ENCODE peak calls at places on chromosomes 12 and 14, in five cellular contexts. Y, W, H, O and U are unnamed samples.

GRCh38 chr12:3622732-3623690 is 129.9 kb downstream of the CRACR2A start:
- DNase-seq in Y (no peak), W (no peak), H (no peak), O (no peak), U (no peak)

GRCh38 chr12:128976120-128976519 is 122.8 kb downstream of the GLT1D1 start:
- DNase-seq in Y (no peak), W (no peak), H (no peak), O (no peak), U (no peak)

GRCh38 chr14:29763342-29763858 is 164.2 kb downstream of the PRKD1 start:
- DNase-seq in Y (no peak), W (no peak), H (no peak), O (no peak), U (no peak)

GRCh38 chr12:3129301-3130052 is 52.3 kb downstream of the TSPAN9 start:
- DNase-seq in Y (no peak), W (no peak), H (no peak), O (peak; percentile 75), U (no peak)

GRCh38 chr14:73634333-73634833 is 10.4 kb upstream of the DNAL1 start:
- DNase-seq in Y (peak; percentile 44), W (no peak), H (no peak), O (no peak), U (no peak)

GRCh38 chr12:89707992-89708792 is 446 bp downstream of the ATP2B1 start:
- DNase-seq in Y (peak; percentile 5), W (no peak), H (peak; percentile 27), O (peak; percentile 27), U (no peak)

GRCh38 chr14:77991128-77991772 is 178.9 kb upstream of the NRXN3 start:
- DNase-seq in Y (no peak), W (no peak), H (no peak), O (no peak), U (no peak)

GRCh38 chr12:40010899-40011774 is 94.7 kb downstream of the SLC2A13 start:
- DNase-seq in Y (peak; percentile 34), W (peak; percentile 36), H (peak; percentile 44), O (peak; percentile 77), U (peak; percentile 55)

GRCh38 chr12:47753021-47754001 is 5.4 kb downstream of the RAPGEF3 start:
- DNase-seq in Y (no peak), W (no peak), H (no peak), O (no peak), U (no peak)

GRCh38 chr14:89853976-89854693 is 100.4 kb downstream of the EFCAB11 start:
- DNase-seq in Y (no peak), W (no peak), H (no peak), O (no peak), U (no peak)

GRCh38 chr12:54605138-54605970 is 16.9 kb upstream of the PPP1R1A start:
- DNase-seq in Y (no peak), W (no peak), H (no peak), O (no peak), U (no peak)

GRCh38 chr12:124397399-124397679 is 102.4 kb downstream of the RFLNA start:
- DNase-seq in Y (no peak), W (no peak), H (no peak), O (no peak), U (no peak)

GRCh38 chr14:24192933-24193332 is 2.3 kb downstream of the TM9SF1 start:
- DNase-seq in Y (no peak), W (no peak), H (no peak), O (no peak), U (no peak)